ENCODE peak calls at places on chromosome 11, in four cellular contexts. U, K, P and W are unnamed samples.

GRCh38 chr11:116933961-116934360 is 96.5 kb upstream of the APOA1 start:
- DNase-seq in K (no peak), P (no peak), U (no peak), W (no peak)

GRCh38 chr11:2806351-2807058 is 79.1 kb downstream of the CDKN1C start:
- DNase-seq in U (no peak), K (peak; percentile 19), P (no peak), W (no peak)

GRCh38 chr11:33703771-33704170 is 3.1 kb upstream of the C11orf91 start:
- DNase-seq in U (no peak), K (no peak), P (peak; percentile 35), W (no peak)

GRCh38 chr11:64239662-64240466 is 1.0 kb upstream of the FKBP2 start:
- DNase-seq in P (no peak), U (no peak), K (no peak), W (no peak)

GRCh38 chr11:79007811-79008294 is 433.0 kb downstream of the TENM4 start:
- DNase-seq in P (no peak), K (no peak), U (no peak), W (no peak)

GRCh38 chr11:5042091-5042490 is 4.2 kb upstream of the OR52J3 start:
- DNase-seq in U (no peak), K (no peak), P (no peak), W (no peak)

GRCh38 chr11:101470414-101470813 is 113.4 kb downstream of the TRPC6 start:
- DNase-seq in U (no peak), P (peak; percentile 22), K (no peak), W (no peak)

GRCh38 chr11:116173946-116174911 is 598.6 kb downstream of the BUD13 start:
- DNase-seq in K (no peak), P (no peak), U (peak; percentile 60), W (no peak)

GRCh38 chr11:62461740-62462522 is 43.1 kb downstream of the SCGB1A1 start:
- DNase-seq in P (peak; percentile 38), U (no peak), K (no peak), W (no peak)

GRCh38 chr11:65500262-65501004 is 1.6 kb downstream of the MALAT1 start:
- DNase-seq in U (no peak), P (peak; percentile 58), K (no peak), W (no peak)

GRCh38 chr11:128213461-128213860 is 373.9 kb downstream of the ETS1 start:
- DNase-seq in U (no peak), P (no peak), K (no peak), W (no peak)

GRCh38 chr11:64539239-64539638 is 51.8 kb upstream of the SLC22A12 start:
- DNase-seq in K (no peak), U (no peak), P (no peak), W (no peak)

GRCh38 chr11:107468596-107468995 is 11.0 kb upstream of the CWF19L2 start:
- DNase-seq in K (no peak), P (peak; percentile 35), U (no peak), W (no peak)

GRCh38 chr11:66904981-66905521 is 48.2 kb downstream of the LRFN4 start:
- DNase-seq in U (no peak), K (no peak), P (no peak), W (no peak)

GRCh38 chr11:101030015-101030414 is 99.6 kb downstream of the PGR start:
- DNase-seq in U (no peak), K (no peak), P (no peak), W (no peak)

GRCh38 chr11:12725863-12726666 is 51.8 kb downstream of the TEAD1 start:
- DNase-seq in K (no peak), P (peak; percentile 79), U (no peak), W (no peak)
- TF ChIP-seq CTCF in K (no peak), P (no peak), U (no peak), W (no peak)

DNA sequence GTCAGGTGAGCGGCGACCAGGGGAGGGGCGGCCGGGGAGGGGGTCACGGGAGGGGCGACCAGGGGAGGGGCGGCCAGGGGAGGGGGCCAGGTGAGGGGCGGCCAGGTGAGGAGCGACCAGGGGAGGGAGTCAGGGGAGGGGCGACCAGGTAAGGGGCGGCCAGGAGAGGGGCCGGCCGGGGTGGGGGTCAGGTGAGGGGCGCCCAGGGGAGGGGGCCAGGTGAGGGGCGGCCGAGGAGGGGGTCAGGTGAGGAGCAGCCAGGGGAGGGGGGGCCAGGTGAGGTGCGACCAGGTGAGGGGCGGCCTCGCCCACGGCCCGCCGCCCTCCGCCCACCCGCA is 363 bp downstream of the TESMIN start:
- DNase-seq in K (peak; percentile 34), P (no peak), U (no peak), W (no peak)
- H3K4me3 ChIP-seq in K (no peak overlapping the region), P (peak overlapping the region; percentile 65), U (peak overlapping the region; percentile 68), W (peak overlapping the region; percentile 47)

GRCh38 chr11:113802621-113803020 is 23.0 kb downstream of the CLDN25 start:
- DNase-seq in P (no peak), U (no peak), K (no peak), W (no peak)

GRCh38 chr11:113805640-113806039 is 26.0 kb downstream of the CLDN25 start:
- DNase-seq in P (peak; percentile 5), U (no peak), K (no peak), W (no peak)

GRCh38 chr11:113806403-113806802 is 26.8 kb downstream of the CLDN25 start:
- DNase-seq in U (peak; percentile 85), K (no peak), P (peak; percentile 7), W (no peak)
- TF ChIP-seq CTCF in U (peak; percentile 91), K (peak; percentile 25), P (peak; percentile 35), W (peak; percentile 14)

GRCh38 chr11:7605544-7605943 is 67.8 kb downstream of the CYB5R2 start:
- DNase-seq in K (no peak), P (peak; percentile 62), U (no peak), W (no peak)
- H3K4me3 ChIP-seq in K (no peak overlapping the region), P (no peak overlapping the region), U (no peak overlapping the region), W (no peak overlapping the region)

GRCh38 chr11:47843354-47844060 is 4.6 kb downstream of the NUP160 start:
- DNase-seq in U (no peak), K (no peak), P (peak; percentile 7), W (no peak)

GRCh38 chr11:47842749-47843148 is 5.4 kb downstream of the NUP160 start:
- DNase-seq in K (no peak), P (no peak), U (no peak), W (no peak)

GRCh38 chr11:47837292-47837691 is 10.9 kb downstream of the NUP160 start:
- DNase-seq in U (no peak), K (no peak), P (no peak), W (no peak)

DNA sequence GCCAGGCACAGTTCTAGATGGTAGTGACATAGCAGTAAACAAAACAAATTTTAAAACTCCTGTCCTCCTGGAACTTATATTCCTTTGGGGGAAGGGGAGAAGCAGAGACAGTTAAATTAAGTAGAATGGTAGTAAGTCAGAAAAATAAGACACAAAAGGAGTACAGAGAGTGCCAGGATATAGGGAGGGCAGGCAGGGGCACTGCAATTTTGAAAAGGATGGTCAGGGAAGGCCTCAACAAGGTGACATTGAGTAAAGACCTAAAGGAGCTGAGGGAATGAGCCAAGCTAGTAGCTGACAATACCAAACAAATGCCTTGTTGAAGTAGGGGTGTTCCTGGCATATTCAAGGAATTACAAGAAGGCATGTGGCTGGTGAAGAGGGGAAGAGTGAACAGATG is 10.2 kb downstream of the NUP160 start:
- DNase-seq in U (no peak), K (no peak), P (no peak), W (no peak)
- TF ChIP-seq CTCF in U (no peak), K (no peak), P (no peak), W (no peak)